ENCODE peak calls at places on chromosomes 12 and 14, in seven cellular contexts. One of them, this sample, is unnamed.

GRCh38 chr12:120760349-120761245 is 35.0 kb downstream of the ACADS start:
- DNase-seq in astrocyte: no peak
- DNase-seq in NCI-H187: peak; percentile 51
- DNase-seq in T-helper 1 cell: peak; percentile 74
- DNase-seq in progenitor cell of endocrine pancreas: no peak
- DNase-seq in MM.1S: no peak
- DNase-seq in endothelial cell: no peak
- DNase-seq in this sample: no peak

GRCh38 chr14:98599082-98599481 is 672.9 kb downstream of the BCL11B start:
- DNase-seq in astrocyte: no peak
- DNase-seq in NCI-H187: no peak
- DNase-seq in T-helper 1 cell: no peak
- DNase-seq in progenitor cell of endocrine pancreas: no peak
- DNase-seq in MM.1S: no peak
- DNase-seq in endothelial cell: no peak
- DNase-seq in this sample: no peak

GRCh38 chr14:89351364-89351957 is 65.6 kb downstream of the FOXN3 start:
- DNase-seq in astrocyte: peak; percentile 34
- DNase-seq in NCI-H187: no peak
- DNase-seq in T-helper 1 cell: peak; percentile 54
- DNase-seq in progenitor cell of endocrine pancreas: no peak
- DNase-seq in MM.1S: no peak
- DNase-seq in endothelial cell: no peak
- DNase-seq in this sample: no peak

GRCh38 chr14:22339277-22339676 is 249.7 kb downstream of the DAD1 start:
- DNase-seq in astrocyte: peak; percentile 74
- DNase-seq in NCI-H187: no peak
- DNase-seq in T-helper 1 cell: no peak
- DNase-seq in progenitor cell of endocrine pancreas: no peak
- DNase-seq in MM.1S: no peak
- DNase-seq in endothelial cell: no peak
- DNase-seq in this sample: no peak

GRCh38 chr12:120242275-120242799 is 23.2 kb downstream of the PXN start:
- DNase-seq in astrocyte: no peak
- DNase-seq in NCI-H187: no peak
- DNase-seq in T-helper 1 cell: no peak
- DNase-seq in progenitor cell of endocrine pancreas: no peak
- DNase-seq in MM.1S: no peak
- DNase-seq in endothelial cell: peak; percentile 70
- DNase-seq in this sample: no peak

GRCh38 chr14:95533391-95533821 is 1.4 kb upstream of the GLRX5 start:
- DNase-seq in astrocyte: peak; percentile 42
- DNase-seq in NCI-H187: no peak
- DNase-seq in T-helper 1 cell: peak; percentile 26
- DNase-seq in progenitor cell of endocrine pancreas: no peak
- DNase-seq in MM.1S: no peak
- DNase-seq in endothelial cell: no peak
- DNase-seq in this sample: no peak

GRCh38 chr14:53996041-53996440 is 39.4 kb upstream of the BMP4 start:
- DNase-seq in astrocyte: no peak
- DNase-seq in NCI-H187: no peak
- DNase-seq in T-helper 1 cell: no peak
- DNase-seq in progenitor cell of endocrine pancreas: no peak
- DNase-seq in MM.1S: no peak
- DNase-seq in endothelial cell: no peak
- DNase-seq in this sample: no peak

GRCh38 chr12:49543914-49544815 is 5.3 kb downstream of the KCNH3 start:
- DNase-seq in astrocyte: no peak
- DNase-seq in NCI-H187: no peak
- DNase-seq in T-helper 1 cell: no peak
- DNase-seq in progenitor cell of endocrine pancreas: no peak
- DNase-seq in MM.1S: no peak
- DNase-seq in endothelial cell: no peak
- DNase-seq in this sample: peak; percentile 57

GRCh38 chr14:83208346-83208745 is 1674.7 kb upstream of the SEL1L start:
- DNase-seq in astrocyte: no peak
- DNase-seq in NCI-H187: no peak
- DNase-seq in T-helper 1 cell: no peak
- DNase-seq in progenitor cell of endocrine pancreas: no peak
- DNase-seq in MM.1S: no peak
- DNase-seq in endothelial cell: no peak
- DNase-seq in this sample: no peak

GRCh38 chr12:462936-463705 is 3.4 kb downstream of the B4GALNT3 start:
- DNase-seq in astrocyte: peak; percentile 26
- DNase-seq in NCI-H187: no peak
- DNase-seq in T-helper 1 cell: no peak
- DNase-seq in progenitor cell of endocrine pancreas: no peak
- DNase-seq in MM.1S: no peak
- DNase-seq in endothelial cell: no peak
- DNase-seq in this sample: no peak

GRCh38 chr14:105411017-105411941 is 8.3 kb upstream of the MTA1 start:
- DNase-seq in astrocyte: peak; percentile 12
- DNase-seq in NCI-H187: no peak
- DNase-seq in T-helper 1 cell: no peak
- DNase-seq in progenitor cell of endocrine pancreas: no peak
- DNase-seq in MM.1S: no peak
- DNase-seq in endothelial cell: no peak
- DNase-seq in this sample: peak; percentile 57

GRCh38 chr12:99695050-99695449 is 47.5 kb downstream of the GARIN6 start:
- DNase-seq in astrocyte: no peak
- DNase-seq in NCI-H187: no peak
- DNase-seq in T-helper 1 cell: no peak
- DNase-seq in progenitor cell of endocrine pancreas: no peak
- DNase-seq in MM.1S: no peak
- DNase-seq in endothelial cell: no peak
- DNase-seq in this sample: no peak

GRCh38 chr14:53060046-53060445 is 93.1 kb downstream of the DDHD1 start:
- DNase-seq in astrocyte: no peak
- DNase-seq in NCI-H187: no peak
- DNase-seq in T-helper 1 cell: peak; percentile 1
- DNase-seq in progenitor cell of endocrine pancreas: no peak
- DNase-seq in MM.1S: no peak
- DNase-seq in endothelial cell: no peak
- DNase-seq in this sample: no peak

GRCh38 chr14:46686652-46687051 is 35.1 kb upstream of the RPL10L start:
- DNase-seq in astrocyte: no peak
- DNase-seq in NCI-H187: no peak
- DNase-seq in T-helper 1 cell: no peak
- DNase-seq in progenitor cell of endocrine pancreas: no peak
- DNase-seq in MM.1S: no peak
- DNase-seq in endothelial cell: no peak
- DNase-seq in this sample: no peak

GRCh38 chr12:54059668-54060067 is 6.0 kb downstream of the HOXC4 start:
- DNase-seq in astrocyte: no peak
- DNase-seq in NCI-H187: no peak
- DNase-seq in T-helper 1 cell: no peak
- DNase-seq in progenitor cell of endocrine pancreas: no peak
- DNase-seq in MM.1S: no peak
- DNase-seq in endothelial cell: no peak
- DNase-seq in this sample: no peak

GRCh38 chr12:104573-105081 is 38.1 kb downstream of the IQSEC3 start:
- DNase-seq in astrocyte: no peak
- DNase-seq in NCI-H187: peak; percentile 51
- DNase-seq in T-helper 1 cell: no peak
- DNase-seq in progenitor cell of endocrine pancreas: peak; percentile 58
- DNase-seq in MM.1S: no peak
- DNase-seq in endothelial cell: no peak
- DNase-seq in this sample: peak; percentile 68

GRCh38 chr12:56631790-56632700 is 1.9 kb upstream of the BAZ2A start:
- DNase-seq in astrocyte: no peak
- DNase-seq in NCI-H187: no peak
- DNase-seq in T-helper 1 cell: peak; percentile 62
- DNase-seq in progenitor cell of endocrine pancreas: peak; percentile 25
- DNase-seq in MM.1S: peak; percentile 50
- DNase-seq in endothelial cell: peak; percentile 20
- DNase-seq in this sample: peak; percentile 59

GRCh38 chr14:105019861-105020814 is 745 bp downstream of the CDCA4 start:
- DNase-seq in astrocyte: no peak
- DNase-seq in NCI-H187: no peak
- DNase-seq in T-helper 1 cell: peak; percentile 59
- DNase-seq in progenitor cell of endocrine pancreas: peak; percentile 49
- DNase-seq in MM.1S: peak; percentile 30
- DNase-seq in endothelial cell: peak; percentile 73
- DNase-seq in this sample: peak; percentile 78

GRCh38 chr12:3333583-3333982 is 157.4 kb upstream of the PRMT8 start:
- DNase-seq in astrocyte: no peak
- DNase-seq in NCI-H187: no peak
- DNase-seq in T-helper 1 cell: no peak
- DNase-seq in progenitor cell of endocrine pancreas: no peak
- DNase-seq in MM.1S: no peak
- DNase-seq in endothelial cell: peak; percentile 47
- DNase-seq in this sample: no peak

GRCh38 chr14:86003998-86004397 is 474.1 kb downstream of the FLRT2 start:
- DNase-seq in astrocyte: peak; percentile 61
- DNase-seq in NCI-H187: no peak
- DNase-seq in T-helper 1 cell: no peak
- DNase-seq in progenitor cell of endocrine pancreas: no peak
- DNase-seq in MM.1S: no peak
- DNase-seq in endothelial cell: no peak
- DNase-seq in this sample: no peak

GRCh38 chr12:56160160-56160763 is 2.1 kb downstream of the MYL6 start:
- DNase-seq in astrocyte: no peak
- DNase-seq in NCI-H187: no peak
- DNase-seq in T-helper 1 cell: peak; percentile 71
- DNase-seq in progenitor cell of endocrine pancreas: no peak
- DNase-seq in MM.1S: no peak
- DNase-seq in endothelial cell: peak; percentile 37
- DNase-seq in this sample: no peak

GRCh38 chr14:54220122-54220691 is 176.6 kb upstream of the CDKN3 start:
- DNase-seq in astrocyte: no peak
- DNase-seq in NCI-H187: no peak
- DNase-seq in T-helper 1 cell: no peak
- DNase-seq in progenitor cell of endocrine pancreas: no peak
- DNase-seq in MM.1S: no peak
- DNase-seq in endothelial cell: peak; percentile 14
- DNase-seq in this sample: peak; percentile 65

GRCh38 chr12:95393191-95393790 is 80.7 kb upstream of the METAP2 start:
- DNase-seq in astrocyte: no peak
- DNase-seq in NCI-H187: no peak
- DNase-seq in T-helper 1 cell: no peak
- DNase-seq in progenitor cell of endocrine pancreas: no peak
- DNase-seq in MM.1S: no peak
- DNase-seq in endothelial cell: no peak
- DNase-seq in this sample: no peak

GRCh38 chr14:93019367-93019843 is 96.3 kb downstream of the ITPK1 start:
- DNase-seq in astrocyte: no peak
- DNase-seq in NCI-H187: no peak
- DNase-seq in T-helper 1 cell: no peak
- DNase-seq in progenitor cell of endocrine pancreas: no peak
- DNase-seq in MM.1S: no peak
- DNase-seq in endothelial cell: no peak
- DNase-seq in this sample: no peak

GRCh38 chr14:91947196-91948184 is at the start of gene FBLN5:
- DNase-seq in astrocyte: peak; percentile 86
- DNase-seq in NCI-H187: no peak
- DNase-seq in T-helper 1 cell: peak; percentile 28
- DNase-seq in progenitor cell of endocrine pancreas: peak; percentile 24
- DNase-seq in MM.1S: no peak
- DNase-seq in endothelial cell: peak; percentile 40
- DNase-seq in this sample: peak; percentile 69

GRCh38 chr12:57810450-57810849 is 8.1 kb downstream of the AVIL start:
- DNase-seq in astrocyte: peak; percentile 58
- DNase-seq in NCI-H187: no peak
- DNase-seq in T-helper 1 cell: no peak
- DNase-seq in progenitor cell of endocrine pancreas: no peak
- DNase-seq in MM.1S: no peak
- DNase-seq in endothelial cell: no peak
- DNase-seq in this sample: no peak

GRCh38 chr12:116853507-116853906 is 27.7 kb downstream of the HRK start:
- DNase-seq in astrocyte: no peak
- DNase-seq in NCI-H187: no peak
- DNase-seq in T-helper 1 cell: no peak
- DNase-seq in progenitor cell of endocrine pancreas: no peak
- DNase-seq in MM.1S: no peak
- DNase-seq in endothelial cell: no peak
- DNase-seq in this sample: no peak

GRCh38 chr14:69154779-69155178 is 1.9 kb upstream of the DCAF5 start:
- DNase-seq in astrocyte: peak; percentile 22
- DNase-seq in NCI-H187: no peak
- DNase-seq in T-helper 1 cell: no peak
- DNase-seq in progenitor cell of endocrine pancreas: no peak
- DNase-seq in MM.1S: no peak
- DNase-seq in endothelial cell: no peak
- DNase-seq in this sample: no peak

This sample was measured in retina.